ENCODE peak calls at places on chromosomes 1 and 21, in seven cellular contexts. T is heart left ventricle, Z is upper lobe of right lung, D is tibial artery, X is AG09309, J is AG04449, H is NB4. G is an unnamed sample.

GRCh38 chr1:208235983-208236761 is 8.0 kb downstream of the PLXNA2 start:
- DNase-seq in T (peak), Z (no peak), D (peak), X (no peak), J (no peak), H (no peak), G (no peak)

GRCh38 chr21:28991861-28992525 is 684 bp downstream of the LTN1 start:
- DNase-seq in T (no peak), Z (no peak), D (no peak), X (no peak), J (no peak), H (peak), G (no peak)

GRCh38 chr1:40132383-40133121 is 28.6 kb upstream of the RLF start:
- DNase-seq in T (no peak), Z (no peak), D (no peak), X (no peak), J (no peak), H (no peak), G (no peak)

GRCh38 chr1:5448486-5448885 is 543.7 kb downstream of the NPHP4 start:
- DNase-seq in T (no peak), Z (peak), D (no peak), X (no peak), J (no peak), H (no peak), G (no peak)

GRCh38 chr1:55233149-55233777 is 18.1 kb upstream of the USP24 start:
- DNase-seq in T (no peak), Z (no peak), D (no peak), X (no peak), J (no peak), H (no peak), G (no peak)

GRCh38 chr21:42219606-42220137 is 732 bp downstream of the ABCG1 start:
- DNase-seq in T (no peak), Z (peak), D (no peak), X (no peak), J (no peak), H (no peak), G (no peak)

GRCh38 chr1:23601968-23602876 is 42.9 kb upstream of the ID3 start:
- DNase-seq in T (no peak), Z (no peak), D (no peak), X (no peak), J (no peak), H (no peak), G (no peak)

GRCh38 chr21:42264245-42265195 is 45.6 kb downstream of the ABCG1 start:
- DNase-seq in T (no peak), Z (no peak), D (no peak), X (no peak), J (no peak), H (no peak), G (no peak)

GRCh38 chr1:42003433-42003832 is 84.7 kb upstream of the HIVEP3 start:
- DNase-seq in T (no peak), Z (peak), D (no peak), X (no peak), J (no peak), H (no peak), G (peak)

GRCh38 chr1:235127774-235128452 is 724 bp downstream of the TOMM20 start:
- DNase-seq in T (no peak), Z (no peak), D (no peak), X (no peak), J (no peak), H (peak), G (no peak)

GRCh38 chr1:59750612-59751395 is 63.9 kb upstream of the HOOK1 start:
- DNase-seq in T (no peak), Z (no peak), D (no peak), X (peak), J (peak), H (no peak), G (no peak)

GRCh38 chr1:18190598-18190997 is 83.0 kb downstream of the IGSF21 start:
- DNase-seq in T (no peak), Z (no peak), D (no peak), X (no peak), J (no peak), H (no peak), G (no peak)

GRCh38 chr1:232726048-232726779 is 79.0 kb upstream of the MAP10 start:
- DNase-seq in T (no peak), Z (no peak), D (no peak), X (peak), J (no peak), H (peak), G (no peak)

GRCh38 chr1:119099775-119100174 is 40.7 kb downstream of the WARS2 start:
- DNase-seq in T (no peak), Z (no peak), D (no peak), X (no peak), J (no peak), H (no peak), G (no peak)

GRCh38 chr1:37036667-37037053 is 2.3 kb upstream of the GRIK3 start:
- DNase-seq in T (no peak), Z (no peak), D (no peak), X (no peak), J (no peak), H (no peak), G (no peak)

GRCh38 chr1:182370532-182370931 is 21.1 kb downstream of the GLUL start:
- DNase-seq in T (no peak), Z (no peak), D (no peak), X (no peak), J (no peak), H (no peak), G (no peak)

GRCh38 chr1:16324456-16324890 is 27.8 kb downstream of the FBXO42 start:
- DNase-seq in T (no peak), Z (no peak), D (peak), X (peak), J (peak), H (no peak), G (peak)

GRCh38 chr1:1092149-1092855 is 18.2 kb upstream of the RNF223 start:
- DNase-seq in T (no peak), Z (peak), D (peak), X (no peak), J (no peak), H (no peak), G (no peak)

GRCh38 chr1:223731076-223731770 is 18.9 kb downstream of the CAPN2 start:
- DNase-seq in T (peak), Z (peak), D (peak), X (no peak), J (no peak), H (no peak), G (peak)

GRCh38 chr1:27581823-27582243 is 22.1 kb downstream of the AHDC1 start:
- DNase-seq in T (no peak), Z (no peak), D (peak), X (no peak), J (no peak), H (no peak), G (no peak)

GRCh38 chr21:26280715-26281310 is 110.2 kb upstream of the APP start:
- DNase-seq in T (no peak), Z (no peak), D (no peak), X (no peak), J (no peak), H (no peak), G (no peak)

GRCh38 chr1:200675588-200675852 is 5.8 kb upstream of the DDX59 start:
- DNase-seq in T (no peak), Z (no peak), D (no peak), X (no peak), J (no peak), H (no peak), G (no peak)

GRCh38 chr1:201275266-201275666 is 8.0 kb upstream of the PKP1 start:
- DNase-seq in T (peak), Z (no peak), D (peak), X (peak), J (no peak), H (no peak), G (peak)

GRCh38 chr1:106921186-106921585 is 135.3 kb upstream of the PRMT6 start:
- DNase-seq in T (no peak), Z (no peak), D (no peak), X (no peak), J (no peak), H (no peak), G (no peak)

GRCh38 chr1:234065794-234066447 is 161.4 kb downstream of the SLC35F3 start:
- DNase-seq in T (peak), Z (peak), D (no peak), X (peak), J (no peak), H (peak), G (peak)

GRCh38 chr1:26160527-26161407 is 1.9 kb downstream of the FAM110D start:
- DNase-seq in T (no peak), Z (peak), D (no peak), X (no peak), J (no peak), H (no peak), G (no peak)

GRCh38 chr1:119702384-119702783 is 9.3 kb upstream of the PHGDH start:
- DNase-seq in T (no peak), Z (no peak), D (no peak), X (peak), J (no peak), H (peak), G (no peak)

GRCh38 chr1:205926213-205926612 is 17.0 kb downstream of the SLC26A9 start:
- DNase-seq in T (no peak), Z (no peak), D (no peak), X (no peak), J (no peak), H (no peak), G (no peak)

GRCh38 chr1:6014130-6014999 is 22.1 kb upstream of the NPHP4 start:
- DNase-seq in T (peak), Z (peak), D (no peak), X (no peak), J (no peak), H (peak), G (no peak)

GRCh38 chr1:99756598-99756997 is 9.8 kb downstream of the FRRS1 start:
- DNase-seq in T (no peak), Z (no peak), D (no peak), X (peak), J (no peak), H (no peak), G (peak)

GRCh38 chr1:63487336-63488065 is 35.5 kb downstream of the ITGB3BP start:
- DNase-seq in T (no peak), Z (no peak), D (no peak), X (no peak), J (no peak), H (no peak), G (no peak)

GRCh38 chr1:25889470-25889869 is 14.0 kb upstream of the PAQR7 start:
- DNase-seq in T (no peak), Z (no peak), D (no peak), X (no peak), J (no peak), H (no peak), G (no peak)

GRCh38 chr1:64934115-64934880 is 32.1 kb downstream of the JAK1 start:
- DNase-seq in T (peak), Z (no peak), D (no peak), X (peak), J (no peak), H (peak), G (no peak)

GRCh38 chr1:176843352-176844297 is 320.9 kb downstream of the ASTN1 start:
- DNase-seq in T (peak), Z (no peak), D (no peak), X (peak), J (peak), H (peak), G (peak)

GRCh38 chr1:174174461-174175329 is 15.4 kb downstream of the RABGAP1L start:
- DNase-seq in T (no peak), Z (no peak), D (no peak), X (no peak), J (no peak), H (no peak), G (no peak)

GRCh38 chr21:43954896-43955295 is 57.2 kb upstream of the TRAPPC10 start:
- DNase-seq in T (no peak), Z (no peak), D (peak), X (no peak), J (no peak), H (no peak), G (no peak)

GRCh38 chr1:214615111-214615510 is 12.1 kb downstream of the CENPF start:
- DNase-seq in T (no peak), Z (no peak), D (no peak), X (no peak), J (no peak), H (no peak), G (no peak)

GRCh38 chr1:174974711-174975111 is 25.0 kb upstream of the CACYBP start:
- DNase-seq in T (peak), Z (no peak), D (no peak), X (no peak), J (no peak), H (no peak), G (no peak)

GRCh38 chr1:160558679-160559078 is 20.6 kb downstream of the CD84 start:
- DNase-seq in T (no peak), Z (no peak), D (no peak), X (no peak), J (no peak), H (no peak), G (no peak)
- H3K4me3 ChIP-seq in T (no peak), Z (no peak), D (no peak), X (no peak), J (no peak), H (no peak), G (no peak)

GRCh38 chr1:204714861-204715511 is 29.4 kb upstream of the LRRN2 start:
- DNase-seq in T (no peak), Z (no peak), D (no peak), X (no peak), J (no peak), H (no peak), G (no peak)
- TF ChIP-seq CTCF in T (no peak), Z (no peak), D (no peak), X (no peak), J (no peak), H (no peak), G (peak)

GRCh38 chr1:43781574-43781973 is 74.2 kb downstream of the ST3GAL3 start:
- DNase-seq in T (no peak), Z (no peak), D (no peak), X (peak), J (no peak), H (peak), G (no peak)

GRCh38 chr1:43779805-43780403 is 72.6 kb downstream of the ST3GAL3 start:
- DNase-seq in T (no peak), Z (no peak), D (no peak), X (no peak), J (no peak), H (peak), G (no peak)

GRCh38 chr1:43783096-43783670 is 75.8 kb downstream of the ST3GAL3 start:
- DNase-seq in T (no peak), Z (no peak), D (no peak), X (no peak), J (no peak), H (no peak), G (no peak)

GRCh38 chr1:43776043-43776761 is 68.9 kb downstream of the ST3GAL3 start:
- DNase-seq in T (no peak), Z (no peak), D (no peak), X (peak), J (no peak), H (peak), G (no peak)

DNA sequence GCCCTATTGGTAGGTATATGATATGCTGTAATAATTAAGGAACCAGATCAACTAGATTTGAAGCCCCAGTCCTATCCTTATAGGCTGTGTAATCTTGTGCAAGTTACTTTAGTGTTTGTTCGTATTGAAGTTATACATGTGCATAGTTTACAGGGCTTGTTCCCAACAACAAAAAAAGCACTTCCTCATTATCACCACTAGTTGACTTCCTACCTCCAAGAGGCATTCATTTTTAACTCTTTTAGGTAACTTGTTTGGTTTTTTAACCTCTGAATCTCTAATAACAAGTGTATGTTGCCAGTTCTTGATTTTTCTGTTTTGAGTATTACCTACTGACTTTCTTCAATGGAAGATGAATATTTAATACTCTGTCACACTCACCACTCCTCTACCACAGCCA is 71.9 kb downstream of the ST3GAL3 start:
- DNase-seq in T (no peak), Z (no peak), D (no peak), X (no peak), J (no peak), H (peak), G (no peak)
- H3K4me3 ChIP-seq in T (no peak), Z (no peak), D (no peak), X (no peak), J (no peak), H (no peak), G (no peak)

DNA sequence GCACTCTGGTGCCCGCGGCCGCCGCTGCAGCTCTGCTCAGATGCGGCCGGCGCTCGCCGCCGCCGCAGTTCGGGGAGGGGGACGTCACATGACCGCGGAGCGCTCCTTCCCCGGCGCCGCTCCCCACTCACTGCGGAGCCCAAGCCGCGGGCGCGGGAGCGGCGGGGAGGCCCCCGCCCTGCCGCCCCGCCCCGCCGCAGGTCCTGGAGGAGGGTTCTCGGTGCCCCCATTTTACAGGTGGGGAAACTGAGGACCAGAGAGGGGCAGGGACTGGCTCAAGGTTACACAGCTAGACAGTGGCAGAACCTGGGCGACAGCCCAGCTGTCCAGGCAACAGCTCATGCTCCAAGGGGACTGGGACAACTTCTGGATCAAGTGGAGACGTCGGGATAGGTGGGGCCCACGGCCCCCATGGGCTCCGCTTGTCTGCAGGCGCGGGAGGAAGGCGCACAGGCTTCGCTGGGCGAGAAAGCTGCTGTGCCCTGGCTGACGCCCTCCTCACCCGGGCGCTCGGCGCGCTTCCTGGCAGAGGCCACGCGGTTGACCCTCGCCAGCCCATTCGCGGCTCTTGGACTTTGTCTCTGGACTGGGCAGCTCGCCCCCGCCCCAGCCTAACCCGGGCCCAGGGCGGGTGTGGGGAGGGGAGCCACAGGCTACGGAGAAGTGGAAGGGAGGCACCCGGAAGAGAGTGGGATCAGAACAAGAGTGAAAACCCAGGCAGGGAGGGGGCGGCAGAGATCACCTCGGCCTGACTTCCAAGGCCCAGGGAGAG is at the start of gene RAP1GAP:
- DNase-seq in T (no peak), Z (peak), D (peak), X (no peak), J (no peak), H (peak), G (no peak)
- TF ChIP-seq CTCF in T (no peak), Z (no peak), D (no peak), X (no peak), J (no peak), H (no peak), G (peak)

GRCh38 chr1:67749844-67750689 is 65.1 kb downstream of the GADD45A start:
- DNase-seq in T (no peak), Z (no peak), D (peak), X (peak), J (peak), H (no peak), G (peak)
- H3K4me3 ChIP-seq in T (no peak), Z (no peak), D (peak), X (peak), J (peak), H (no peak), G (no peak)

GRCh38 chr1:154403983-154404382 is 1.2 kb upstream of the IL6R start:
- DNase-seq in T (no peak), Z (no peak), D (no peak), X (no peak), J (no peak), H (no peak), G (no peak)

GRCh38 chr1:154404511-154404931 is 622 bp upstream of the IL6R start:
- DNase-seq in T (no peak), Z (peak), D (peak), X (no peak), J (no peak), H (peak), G (no peak)

GRCh38 chr1:154406572-154406879 is 1.4 kb downstream of the IL6R start:
- DNase-seq in T (no peak), Z (no peak), D (no peak), X (no peak), J (no peak), H (no peak), G (no peak)

GRCh38 chr1:154405762-154406571 is 824 bp downstream of the IL6R start:
- DNase-seq in T (peak), Z (peak), D (peak), X (peak), J (no peak), H (peak), G (no peak)

DNA sequence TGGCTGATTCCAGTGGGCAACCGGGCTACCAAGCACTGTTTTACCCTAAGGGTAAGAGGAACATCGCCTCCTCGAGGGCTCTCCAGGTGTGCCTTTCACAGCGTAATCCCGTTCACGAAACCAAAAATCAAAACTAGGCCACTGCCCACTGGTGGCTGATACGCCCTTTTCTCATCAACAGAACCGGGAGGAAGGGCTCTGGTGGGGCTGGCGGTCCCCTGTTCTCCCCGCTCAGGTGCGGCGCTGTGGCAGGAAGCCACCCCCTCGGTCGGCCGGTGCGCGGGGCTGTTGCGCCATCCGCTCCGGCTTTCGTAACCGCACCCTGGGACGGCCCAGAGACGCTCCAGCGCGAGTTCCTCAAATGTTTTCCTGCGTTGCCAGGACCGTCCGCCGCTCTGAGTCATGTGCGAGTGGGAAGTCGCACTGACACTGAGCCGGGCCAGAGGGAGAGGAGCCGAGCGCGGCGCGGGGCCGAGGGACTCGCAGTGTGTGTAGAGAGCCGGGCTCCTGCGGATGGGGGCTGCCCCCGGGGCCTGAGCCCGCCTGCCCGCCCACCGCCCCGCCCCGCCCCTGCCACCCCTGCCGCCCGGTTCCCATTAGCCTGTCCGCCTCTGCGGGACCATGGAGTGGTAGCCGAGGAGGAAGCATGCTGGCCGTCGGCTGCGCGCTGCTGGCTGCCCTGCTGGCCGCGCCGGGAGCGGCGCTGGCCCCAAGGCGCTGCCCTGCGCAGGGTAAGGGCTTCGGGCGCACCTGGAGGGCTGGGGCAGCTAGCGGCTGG is at the start of gene IL6R:
- DNase-seq in T (peak), Z (peak), D (peak), X (peak), J (peak), H (peak), G (peak)
- TF ChIP-seq CTCF in T (peak), Z (peak), D (peak), X (peak), J (peak), H (no peak), G (peak)

G was measured in retinal pigment epithelial cell.